ENCODE peak calls at places on chromosome 16, in ten cellular contexts. M, I, T, X, Z, A, U, O, D and J are unnamed samples.

GRCh38 chr16:72824761-72825160 is 223.2 kb downstream of the ZFHX3 start:
- DNase-seq in M (no peak), I (no peak), T (no peak), X (no peak), Z (no peak), A (no peak), U (no peak), O (no peak), D (no peak), J (no peak)

GRCh38 chr16:77298638-77299360 is 99.6 kb downstream of the SYCE1L start:
- DNase-seq in M (no peak), I (peak), T (peak), X (peak), Z (no peak), A (peak), U (no peak), O (no peak), D (no peak), J (no peak)

GRCh38 chr16:70151391-70151790 is 22.2 kb upstream of the CLEC18C start:
- DNase-seq in M (no peak), I (no peak), T (no peak), X (no peak), Z (no peak), A (no peak), U (no peak), O (no peak), D (no peak), J (no peak)

GRCh38 chr16:24853830-24854229 is 8.1 kb downstream of the SLC5A11 start:
- DNase-seq in M (no peak), I (peak), T (no peak), X (no peak), Z (no peak), A (no peak), U (no peak), O (peak), D (no peak), J (no peak)

GRCh38 chr16:67349172-67349571 is 22.6 kb downstream of the LRRC36 start:
- DNase-seq in M (no peak), I (peak), T (peak), X (no peak), Z (peak), A (no peak), U (no peak), O (no peak), D (no peak), J (no peak)

GRCh38 chr16:8621221-8621571 is 302 bp upstream of the METTL22 start:
- DNase-seq in M (no peak), I (no peak), T (no peak), X (no peak), Z (no peak), A (no peak), U (no peak), O (no peak), D (no peak), J (no peak)

GRCh38 chr16:51151435-51151950 is 423 bp upstream of the SALL1 start:
- DNase-seq in M (no peak), I (peak), T (peak), X (no peak), Z (peak), A (no peak), U (no peak), O (no peak), D (peak), J (peak)

GRCh38 chr16:31869511-31870201 is 4.0 kb upstream of the ZNF267 start:
- DNase-seq in M (peak), I (peak), T (no peak), X (peak), Z (peak), A (peak), U (peak), O (no peak), D (no peak), J (no peak)

GRCh38 chr16:81241706-81242105 is 3.2 kb downstream of the BCO1 start:
- DNase-seq in M (no peak), I (no peak), T (no peak), X (no peak), Z (no peak), A (no peak), U (no peak), O (no peak), D (no peak), J (no peak)

GRCh38 chr16:77603656-77604055 is 118.7 kb upstream of the NUDT7 start:
- DNase-seq in M (no peak), I (no peak), T (no peak), X (no peak), Z (no peak), A (no peak), U (no peak), O (no peak), D (no peak), J (no peak)

GRCh38 chr16:5019775-5020174 is 14.0 kb downstream of the NAGPA start:
- DNase-seq in M (no peak), I (no peak), T (no peak), X (no peak), Z (no peak), A (no peak), U (no peak), O (no peak), D (no peak), J (no peak)

GRCh38 chr16:49649013-49649785 is 206.7 kb downstream of the ZNF423 start:
- DNase-seq in M (no peak), I (peak), T (no peak), X (no peak), Z (no peak), A (no peak), U (no peak), O (no peak), D (no peak), J (no peak)

GRCh38 chr16:30413116-30413806 is 5.9 kb downstream of the ZNF771 start:
- DNase-seq in M (no peak), I (no peak), T (no peak), X (no peak), Z (no peak), A (no peak), U (no peak), O (no peak), D (no peak), J (no peak)

GRCh38 chr16:3509470-3509928 is 8.7 kb downstream of the CLUAP1 start:
- DNase-seq in M (peak), I (no peak), T (no peak), X (no peak), Z (peak), A (no peak), U (no peak), O (no peak), D (no peak), J (no peak)

GRCh38 chr16:84617068-84617630 is 729 bp downstream of the COTL1 start:
- DNase-seq in M (peak), I (no peak), T (no peak), X (no peak), Z (peak), A (peak), U (no peak), O (no peak), D (no peak), J (no peak)

GRCh38 chr16:2664522-2665096 is 17.7 kb upstream of the KCTD5 start:
- DNase-seq in M (no peak), I (no peak), T (no peak), X (no peak), Z (no peak), A (no peak), U (no peak), O (no peak), D (no peak), J (no peak)

GRCh38 chr16:57276596-57276995 is 7.9 kb downstream of the PLLP start:
- DNase-seq in M (no peak), I (peak), T (peak), X (no peak), Z (no peak), A (peak), U (no peak), O (no peak), D (no peak), J (no peak)

GRCh38 chr16:6484121-6484520 is 848.5 kb upstream of the RBFOX1 start:
- DNase-seq in M (no peak), I (no peak), T (no peak), X (no peak), Z (no peak), A (no peak), U (no peak), O (no peak), D (no peak), J (no peak)

GRCh38 chr16:87295259-87295658 is 21.9 kb downstream of the C16orf95 start:
- DNase-seq in M (no peak), I (no peak), T (no peak), X (no peak), Z (peak), A (no peak), U (no peak), O (no peak), D (no peak), J (no peak)

GRCh38 chr16:50666658-50667496 is 14.2 kb downstream of the SNX20 start:
- DNase-seq in M (peak), I (no peak), T (no peak), X (no peak), Z (peak), A (no peak), U (peak), O (no peak), D (no peak), J (no peak)